ENCODE peak calls at places on chromosomes 1 and 21, in seven cellular contexts. One of them, this sample, is unnamed.

GRCh38 chr1:242718967-242719366 is 194.5 kb upstream of the PLD5 start:
- DNase-seq in small intestine: no peak
- DNase-seq in neuronal stem cell: no peak
- DNase-seq in EH: no peak
- DNase-seq in Daoy: no peak
- DNase-seq in NCI-H1105: no peak
- DNase-seq in dermis microvascular lymphatic vessel endothelial cell: no peak
- DNase-seq in this sample: no peak

GRCh38 chr1:16163882-16164820 is 8.3 kb upstream of the EPHA2 start:
- DNase-seq in small intestine: no peak
- DNase-seq in neuronal stem cell: no peak
- DNase-seq in NCI-H1105: peak; percentile 87
- DNase-seq in Daoy: peak; percentile 96
- DNase-seq in dermis microvascular lymphatic vessel endothelial cell: peak; percentile 96
- DNase-seq in EH: peak; percentile 98
- DNase-seq in this sample: peak; percentile 88

GRCh38 chr21:44874240-44874496 is 678 bp upstream of the PTTG1IP start:
- DNase-seq in Daoy: no peak
- DNase-seq in neuronal stem cell: no peak
- DNase-seq in small intestine: peak; percentile 28
- DNase-seq in EH: no peak
- DNase-seq in dermis microvascular lymphatic vessel endothelial cell: no peak
- DNase-seq in NCI-H1105: no peak
- DNase-seq in this sample: peak; percentile 62

GRCh38 chr1:184051138-184051484 is 419 bp upstream of the TSEN15 start:
- DNase-seq in EH: no peak
- DNase-seq in dermis microvascular lymphatic vessel endothelial cell: no peak
- DNase-seq in neuronal stem cell: no peak
- DNase-seq in Daoy: no peak
- DNase-seq in NCI-H1105: no peak
- DNase-seq in small intestine: no peak
- DNase-seq in this sample: no peak

GRCh38 chr1:205444931-205445652 is 10.8 kb downstream of the BLACAT1 start:
- DNase-seq in Daoy: peak; percentile 63
- DNase-seq in NCI-H1105: no peak
- DNase-seq in EH: no peak
- DNase-seq in dermis microvascular lymphatic vessel endothelial cell: no peak
- DNase-seq in small intestine: no peak
- DNase-seq in neuronal stem cell: peak; percentile 91
- DNase-seq in this sample: no peak

GRCh38 chr1:151934048-151934493 is 24.8 kb upstream of the THEM4 start:
- DNase-seq in small intestine: peak; percentile 81
- DNase-seq in NCI-H1105: peak; percentile 46
- DNase-seq in neuronal stem cell: peak; percentile 32
- DNase-seq in dermis microvascular lymphatic vessel endothelial cell: peak; percentile 66
- DNase-seq in Daoy: peak; percentile 61
- DNase-seq in EH: peak; percentile 68
- DNase-seq in this sample: peak; percentile 71

GRCh38 chr1:186152945-186153309 is 222.1 kb downstream of the TPR start:
- DNase-seq in neuronal stem cell: no peak
- DNase-seq in dermis microvascular lymphatic vessel endothelial cell: no peak
- DNase-seq in NCI-H1105: no peak
- DNase-seq in Daoy: no peak
- DNase-seq in EH: peak; percentile 87
- DNase-seq in small intestine: no peak
- DNase-seq in this sample: no peak

GRCh38 chr21:29487154-29487553 is 188.4 kb downstream of the BACH1 start:
- DNase-seq in small intestine: no peak
- DNase-seq in Daoy: no peak
- DNase-seq in dermis microvascular lymphatic vessel endothelial cell: no peak
- DNase-seq in neuronal stem cell: no peak
- DNase-seq in EH: no peak
- DNase-seq in NCI-H1105: no peak
- DNase-seq in this sample: no peak

GRCh38 chr1:93723101-93723500 is 41.5 kb upstream of the BCAR3 start:
- DNase-seq in neuronal stem cell: no peak
- DNase-seq in NCI-H1105: no peak
- DNase-seq in EH: peak; percentile 54
- DNase-seq in small intestine: no peak
- DNase-seq in dermis microvascular lymphatic vessel endothelial cell: no peak
- DNase-seq in Daoy: peak; percentile 72
- DNase-seq in this sample: no peak

GRCh38 chr1:242147096-242147976 is 148.4 kb upstream of the MAP1LC3C start:
- DNase-seq in EH: no peak
- DNase-seq in dermis microvascular lymphatic vessel endothelial cell: no peak
- DNase-seq in neuronal stem cell: no peak
- DNase-seq in NCI-H1105: no peak
- DNase-seq in small intestine: no peak
- DNase-seq in Daoy: peak; percentile 73
- DNase-seq in this sample: no peak

GRCh38 chr1:203696673-203697072 is 68.3 kb upstream of the LAX1 start:
- DNase-seq in neuronal stem cell: no peak
- DNase-seq in Daoy: no peak
- DNase-seq in dermis microvascular lymphatic vessel endothelial cell: no peak
- DNase-seq in small intestine: no peak
- DNase-seq in EH: no peak
- DNase-seq in NCI-H1105: no peak
- DNase-seq in this sample: no peak

GRCh38 chr1:8283058-8283884 is 34.6 kb upstream of the SLC45A1 start:
- DNase-seq in NCI-H1105: no peak
- DNase-seq in dermis microvascular lymphatic vessel endothelial cell: no peak
- DNase-seq in neuronal stem cell: no peak
- DNase-seq in small intestine: peak; percentile 64
- DNase-seq in Daoy: no peak
- DNase-seq in EH: no peak
- DNase-seq in this sample: no peak

GRCh38 chr21:43325036-43325435 is 101.9 kb downstream of the SIK1 start:
- DNase-seq in NCI-H1105: no peak
- DNase-seq in small intestine: no peak
- DNase-seq in dermis microvascular lymphatic vessel endothelial cell: no peak
- DNase-seq in neuronal stem cell: no peak
- DNase-seq in Daoy: no peak
- DNase-seq in EH: no peak
- DNase-seq in this sample: no peak

GRCh38 chr1:210301254-210301955 is 27.3 kb upstream of the HHAT start:
- DNase-seq in NCI-H1105: no peak
- DNase-seq in dermis microvascular lymphatic vessel endothelial cell: no peak
- DNase-seq in Daoy: no peak
- DNase-seq in small intestine: no peak
- DNase-seq in neuronal stem cell: no peak
- DNase-seq in EH: peak; percentile 23
- DNase-seq in this sample: no peak

GRCh38 chr21:45571641-45572040 is 29.4 kb upstream of the SLC19A1 start:
- DNase-seq in Daoy: no peak
- DNase-seq in neuronal stem cell: no peak
- DNase-seq in dermis microvascular lymphatic vessel endothelial cell: no peak
- DNase-seq in NCI-H1105: no peak
- DNase-seq in EH: no peak
- DNase-seq in small intestine: no peak
- DNase-seq in this sample: no peak

GRCh38 chr1:117003253-117003875 is 1.8 kb downstream of the CD101 start:
- DNase-seq in Daoy: no peak
- DNase-seq in NCI-H1105: no peak
- DNase-seq in dermis microvascular lymphatic vessel endothelial cell: no peak
- DNase-seq in EH: no peak
- DNase-seq in neuronal stem cell: no peak
- DNase-seq in small intestine: no peak
- DNase-seq in this sample: no peak

GRCh38 chr1:5744342-5744741 is 247.9 kb downstream of the NPHP4 start:
- DNase-seq in neuronal stem cell: no peak
- DNase-seq in dermis microvascular lymphatic vessel endothelial cell: no peak
- DNase-seq in small intestine: no peak
- DNase-seq in Daoy: no peak
- DNase-seq in EH: no peak
- DNase-seq in NCI-H1105: no peak
- DNase-seq in this sample: no peak

GRCh38 chr1:24641646-24642151 is 1.4 kb upstream of the SRRM1 start:
- DNase-seq in NCI-H1105: no peak
- DNase-seq in EH: peak; percentile 42
- DNase-seq in neuronal stem cell: no peak
- DNase-seq in dermis microvascular lymphatic vessel endothelial cell: peak; percentile 16
- DNase-seq in Daoy: peak; percentile 19
- DNase-seq in small intestine: no peak
- DNase-seq in this sample: peak; percentile 28

GRCh38 chr1:33753087-33753856 is 110.6 kb upstream of the HMGB4 start:
- DNase-seq in neuronal stem cell: no peak
- DNase-seq in dermis microvascular lymphatic vessel endothelial cell: no peak
- DNase-seq in EH: no peak
- DNase-seq in small intestine: no peak
- DNase-seq in NCI-H1105: no peak
- DNase-seq in Daoy: no peak
- DNase-seq in this sample: no peak

GRCh38 chr1:110243581-110243980 is 33.5 kb downstream of the KCNC4 start:
- DNase-seq in dermis microvascular lymphatic vessel endothelial cell: no peak
- DNase-seq in neuronal stem cell: no peak
- DNase-seq in Daoy: no peak
- DNase-seq in small intestine: no peak
- DNase-seq in NCI-H1105: no peak
- DNase-seq in EH: no peak
- DNase-seq in this sample: no peak